ENCODE peak calls at places on chromosomes 3 and 15, in five cellular contexts. H is heart left ventricle; K is CD4-positive, CD25-positive, alpha-beta regulatory T cell; O is small intestine; E is thoracic aorta. F is an unnamed sample.
A peak's percentile ranks its signal among the peaks of the same experiment; 100 is the strongest.

GRCh38 chr3:64388886-64389285 is 163.6 kb upstream of the PRICKLE2 start:
- DNase-seq in H (no peak), K (no peak), O (no peak), E (no peak), F (no peak)

GRCh38 chr15:88604972-88605506 is 16.1 kb upstream of the AEN start:
- DNase-seq in E (no peak), K (no peak), O (no peak), H (no peak), F (no peak)

GRCh38 chr3:5690904-5691532 is 503.5 kb downstream of the EDEM1 start:
- DNase-seq in K (no peak), H (no peak), E (no peak), O (no peak), F (no peak)

GRCh38 chr15:69164807-69165636 is 4.6 kb downstream of the GLCE start:
- DNase-seq in E (no peak), H (no peak), K (no peak), O (peak; percentile 20), F (no peak)

GRCh38 chr3:18189651-18190050 is 235.5 kb downstream of the SATB1 start:
- DNase-seq in H (no peak), O (no peak), E (no peak), K (no peak), F (no peak)

GRCh38 chr3:105062853-105063252 is 303.9 kb upstream of the ALCAM start:
- DNase-seq in O (peak; percentile 65), E (no peak), K (no peak), H (no peak), F (no peak)

GRCh38 chr15:41967506-41968206 is 4.7 kb downstream of the EHD4 start:
- DNase-seq in O (no peak), E (no peak), H (no peak), K (no peak), F (no peak)

GRCh38 chr3:169880565-169881250 is 11.0 kb upstream of the LRRC31 start:
- DNase-seq in H (no peak), K (no peak), E (no peak), O (no peak), F (no peak)

GRCh38 chr3:187085021-187085666 is 54.2 kb downstream of the RPL39L start:
- DNase-seq in H (no peak), K (no peak), O (no peak), E (no peak), F (no peak)

GRCh38 chr3:192772495-192772894 is 45.2 kb upstream of the FGF12 start:
- DNase-seq in K (no peak), H (no peak), O (peak; percentile 16), E (no peak), F (no peak)

GRCh38 chr15:41919201-41919820 is 25.5 kb upstream of the SPTBN5 start:
- DNase-seq in E (no peak), O (no peak), H (peak; percentile 67), K (no peak), F (no peak)

DNA sequence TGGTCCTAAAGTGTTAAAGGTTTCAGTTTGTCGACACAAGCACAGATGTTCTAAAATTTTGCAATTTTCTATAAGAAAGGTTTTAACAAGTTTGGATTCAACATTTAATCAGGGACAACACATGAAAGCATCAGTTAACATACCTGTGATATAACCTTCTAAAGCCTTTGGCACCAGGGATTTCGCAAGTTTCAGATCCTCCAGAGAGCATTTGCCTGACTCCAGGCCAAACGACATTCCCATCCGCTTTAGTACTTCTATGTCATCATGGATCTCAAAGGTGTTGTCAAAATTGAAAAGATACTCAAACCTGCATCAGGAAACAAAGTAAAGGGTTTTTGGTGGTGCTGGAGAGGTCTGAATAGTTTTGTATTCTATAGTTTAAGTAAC is 83.1 kb downstream of the ATP1B3 start:
- DNase-seq in H (no peak), O (no peak), K (no peak), E (no peak), F (no peak)
- H3K27ac ChIP-seq in H (peak overlapping the region; percentile 15), O (no peak overlapping the region), K (no peak overlapping the region), E (peak overlapping the region; percentile 71), F (no peak overlapping the region)

DNA sequence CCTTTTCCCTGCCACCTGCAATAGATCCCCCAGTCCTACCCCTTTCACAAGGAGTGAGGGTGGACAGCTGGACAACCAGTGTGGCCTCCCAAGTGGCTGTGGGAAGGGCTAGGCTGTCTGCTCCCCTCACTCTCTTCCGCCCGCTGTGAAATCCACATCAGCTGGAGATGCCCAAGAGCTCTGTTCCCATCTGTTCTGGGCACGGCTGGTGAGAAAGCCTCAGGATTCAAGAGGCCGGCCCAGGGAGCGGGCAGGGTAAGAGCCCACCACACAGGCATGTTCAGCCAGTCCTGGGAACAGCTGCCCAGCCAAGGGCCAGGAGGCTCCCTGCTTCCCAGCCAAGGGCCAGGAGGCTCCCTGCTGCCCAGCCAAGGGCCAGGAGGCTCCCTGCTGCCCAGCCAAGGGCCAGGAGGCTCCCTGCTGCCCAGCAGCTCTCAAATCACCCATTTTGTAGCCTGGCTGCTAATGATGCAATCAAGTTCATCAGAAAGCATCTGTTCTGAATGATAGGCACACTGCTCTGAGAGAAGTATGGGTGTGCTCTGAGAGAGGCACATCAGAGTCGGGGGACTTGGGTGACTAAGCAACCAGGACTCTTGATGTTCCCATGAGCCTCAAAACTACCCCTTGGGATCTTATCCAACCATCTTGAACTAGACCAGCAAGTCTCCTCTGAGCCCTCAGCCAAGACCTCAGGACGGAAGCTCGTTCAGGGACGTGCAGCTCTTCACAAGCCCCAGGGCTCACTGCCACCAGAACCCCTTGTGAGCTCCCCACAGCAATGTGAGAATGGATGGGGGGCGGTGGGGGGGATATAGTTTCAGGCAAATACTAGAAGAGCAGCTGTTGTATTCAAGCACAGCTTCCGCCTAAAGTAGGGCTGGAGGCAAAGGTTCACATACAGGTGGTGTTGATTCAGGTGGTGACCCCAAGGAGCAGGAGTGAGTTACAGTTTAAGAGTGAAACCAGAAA is 52.4 kb upstream of the HES1 start:
- DNase-seq in O (no peak), E (no peak), H (no peak), K (no peak), F (no peak)
- H3K27me3 ChIP-seq in O (no peaks in the 10 kb centered on the region), E (no peaks in the 10 kb centered on the region), H (peaks cover 2% of the 10 kb centered on the region), K (no peaks in the 10 kb centered on the region), F (no peaks in the 10 kb centered on the region)

GRCh38 chr3:31505353-31506048 is 27.2 kb upstream of the STT3B start:
- DNase-seq in E (no peak), K (no peak), H (no peak), O (no peak), F (no peak)

GRCh38 chr3:31503456-31503855 is 29.3 kb upstream of the STT3B start:
- DNase-seq in K (no peak), O (no peak), H (no peak), E (no peak), F (no peak)

GRCh38 chr3:31504230-31504629 is 28.5 kb upstream of the STT3B start:
- DNase-seq in K (no peak), O (peak; percentile 72), E (no peak), H (no peak), F (no peak)

GRCh38 chr3:31509147-31509728 is 23.5 kb upstream of the STT3B start:
- DNase-seq in K (no peak), H (no peak), O (no peak), E (no peak), F (no peak)

DNA sequence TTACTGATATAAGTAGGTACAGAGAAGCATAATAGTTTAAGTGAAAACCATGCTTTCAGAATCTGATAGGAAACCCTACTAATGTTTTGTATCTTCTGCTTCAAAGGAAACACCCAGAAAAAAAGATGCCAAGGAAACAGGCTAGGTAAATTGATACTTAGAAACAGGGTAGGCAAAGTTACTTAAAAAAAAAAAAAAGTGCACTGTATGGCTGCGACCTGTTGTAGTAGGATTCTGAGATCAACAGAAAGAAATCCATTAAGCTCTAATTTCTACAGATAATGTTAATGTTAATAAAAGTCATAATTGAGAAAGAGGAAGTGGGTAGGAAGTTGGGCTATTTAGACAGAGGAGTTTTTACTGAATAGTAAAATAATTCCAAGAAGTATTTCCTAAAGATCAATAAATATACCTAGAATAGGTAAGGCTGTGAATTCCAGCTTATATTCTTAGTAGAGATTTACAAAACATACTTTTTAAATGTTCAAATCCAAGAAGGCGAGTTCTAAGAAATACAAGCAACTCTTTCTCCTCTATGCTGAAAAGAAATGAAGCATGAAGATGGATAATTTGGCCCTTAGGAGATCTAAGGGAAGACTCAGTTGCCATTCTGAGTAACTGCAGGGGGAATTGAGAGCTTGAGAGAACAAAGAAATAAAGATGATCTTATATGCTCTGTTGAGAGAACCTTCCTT is 24.1 kb upstream of the STT3B start:
- DNase-seq in K (no peak), H (no peak), E (no peak), O (no peak), F (no peak)
- H3K27ac ChIP-seq in K (no peak overlapping the region), H (no peak overlapping the region), E (no peak overlapping the region), O (no peak overlapping the region), F (no peak overlapping the region)

GRCh38 chr15:74264081-74264501 is 28.0 kb downstream of the CCDC33 start:
- DNase-seq in E (no peak), K (no peak), O (no peak), H (no peak), F (no peak)
- H3K27me3 ChIP-seq in E (no peaks in the 10 kb centered on the region), K (peaks cover 4% of the 10 kb centered on the region), O (no peaks in the 10 kb centered on the region), H (peaks cover 3% of the 10 kb centered on the region), F (peaks cover 8% of the 10 kb centered on the region)

GRCh38 chr3:62892045-62892444 is 16.8 kb upstream of the CADPS start:
- DNase-seq in O (no peak), E (no peak), K (no peak), H (no peak), F (no peak)

GRCh38 chr3:62892951-62893350 is 17.7 kb upstream of the CADPS start:
- DNase-seq in K (no peak), H (no peak), O (no peak), E (no peak), F (no peak)

GRCh38 chr3:62884041-62884870 is 9.0 kb upstream of the CADPS start:
- DNase-seq in H (no peak), E (no peak), O (no peak), K (no peak), F (no peak)

GRCh38 chr3:62888180-62888579 is 13.0 kb upstream of the CADPS start:
- DNase-seq in K (no peak), E (no peak), O (peak; percentile 7), H (no peak), F (no peak)

DNA sequence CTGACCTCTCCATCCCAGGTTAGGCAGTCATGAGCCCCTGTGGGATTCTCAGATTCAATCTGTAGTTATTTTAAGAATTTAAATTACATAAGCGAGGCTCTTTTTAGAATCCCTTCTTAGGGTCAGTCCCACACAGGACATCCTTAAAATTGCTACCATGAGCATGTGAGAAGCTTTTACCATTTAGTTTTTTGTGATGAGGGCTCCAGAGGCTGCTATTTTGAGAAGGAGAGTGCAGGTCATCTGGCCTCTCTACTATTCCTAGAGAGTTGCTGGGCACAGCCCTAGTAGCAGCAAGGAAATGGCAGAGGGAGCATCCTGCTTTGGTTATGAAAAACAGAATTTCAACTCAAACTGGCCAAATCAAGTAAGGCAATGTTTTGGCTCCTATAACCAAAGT is 13.6 kb upstream of the CADPS start:
- DNase-seq in O (no peak), E (no peak), H (no peak), K (no peak), F (no peak)
- H3K27ac ChIP-seq in O (no peak overlapping the region), E (no peak overlapping the region), H (no peak overlapping the region), K (no peak overlapping the region), F (no peak overlapping the region)

GRCh38 chr15:27906802-27907201 is 192.3 kb downstream of the OCA2 start:
- DNase-seq in K (no peak), O (no peak), H (no peak), E (no peak), F (no peak)

DNA sequence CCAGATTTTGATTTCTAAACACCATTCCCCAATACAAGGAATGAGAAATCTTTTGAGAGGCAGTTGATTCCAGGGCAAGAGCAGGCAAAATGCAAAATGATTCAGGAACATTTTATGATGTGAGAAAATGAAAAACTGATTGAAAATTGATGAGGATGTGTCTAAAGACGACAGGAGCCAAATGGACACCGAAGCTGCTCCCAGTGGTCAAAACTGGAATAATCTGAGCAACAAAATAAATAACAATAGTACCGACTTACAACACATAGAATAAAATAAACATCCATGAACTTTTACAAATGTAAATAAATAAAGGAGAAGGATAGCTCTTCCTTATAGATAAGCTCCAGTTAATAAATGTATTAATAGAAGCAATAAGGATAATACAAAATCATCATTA is 186.8 kb downstream of the OCA2 start:
- DNase-seq in K (no peak), H (no peak), O (no peak), E (no peak), F (no peak)
- H3K27me3 ChIP-seq in K (no peaks in the 10 kb centered on the region), H (no peaks in the 10 kb centered on the region), O (no peaks in the 10 kb centered on the region), E (no peaks in the 10 kb centered on the region), F (no peaks in the 10 kb centered on the region)

F was measured in CD4-positive, alpha-beta T cell.